ENCODE peak calls at places on chromosome 18, in four cellular contexts. J is WERI-Rb-1, U is heart right ventricle, M is AG10803. Y is an unnamed sample.

GRCh38 chr18:723541-723940 is 11.1 kb upstream of the ENOSF1 start:
- DNase-seq in J (no peak), U (no peak), M (no peak), Y (no peak)

GRCh38 chr18:56333846-56334245 is 304.5 kb downstream of the TXNL1 start:
- DNase-seq in J (no peak), U (no peak), M (no peak), Y (no peak)

GRCh38 chr18:27685807-27686412 is 491.0 kb downstream of the CDH2 start:
- DNase-seq in J (peak), U (no peak), M (peak), Y (peak)

GRCh38 chr18:12308386-12309100 is 502 bp downstream of the TUBB6 start:
- DNase-seq in J (peak), U (peak), M (peak), Y (peak)

GRCh38 chr18:29160123-29160522 is 983.2 kb upstream of the CDH2 start:
- DNase-seq in J (no peak), U (no peak), M (no peak), Y (no peak)

GRCh38 chr18:22551536-22552151 is 133.9 kb upstream of the CTAGE1 start:
- DNase-seq in J (no peak), U (no peak), M (peak), Y (peak)

GRCh38 chr18:5903386-5903785 is 8.1 kb upstream of the TMEM200C start:
- DNase-seq in J (no peak), U (no peak), M (no peak), Y (no peak)

GRCh38 chr18:54734059-54734458 is 94.2 kb upstream of the RAB27B start:
- DNase-seq in J (no peak), U (no peak), M (peak), Y (peak)

GRCh38 chr18:70366174-70366573 is 77.3 kb downstream of the SOCS6 start:
- DNase-seq in J (no peak), U (no peak), M (no peak), Y (no peak)

GRCh38 chr18:11276678-11277077 is 127.3 kb upstream of the PIEZO2 start:
- DNase-seq in J (no peak), U (no peak), M (no peak), Y (no peak)

GRCh38 chr18:48986851-48987761 is 36.3 kb upstream of the SMAD7 start:
- DNase-seq in J (no peak), U (no peak), M (no peak), Y (no peak)

GRCh38 chr18:8854550-8854949 is 149.2 kb downstream of the MTCL1 start:
- DNase-seq in J (no peak), U (no peak), M (no peak), Y (no peak)

DNA sequence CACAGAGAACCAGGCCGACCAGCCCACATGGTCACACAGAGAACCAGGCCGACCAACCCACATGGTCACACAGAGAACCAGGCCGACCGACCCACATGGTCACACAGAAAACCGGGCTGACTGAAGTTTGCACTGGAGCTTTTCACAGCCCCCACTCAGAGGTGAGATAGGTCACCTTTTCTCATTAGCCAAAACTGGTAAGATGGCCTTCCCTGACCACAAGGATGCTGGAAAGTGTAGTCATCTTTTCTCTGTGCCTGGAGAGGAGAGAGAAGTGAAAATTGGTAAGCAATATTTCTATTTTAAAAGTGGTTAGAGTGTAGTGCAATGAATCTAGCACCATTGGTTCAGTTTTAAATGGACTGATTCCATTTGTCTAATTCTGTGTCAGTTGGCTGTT is 247.1 kb downstream of the NEDD4L start:
- DNase-seq in J (no peak), U (no peak), M (no peak), Y (no peak)
- H3K4me3 ChIP-seq in J (no peak), U (no peak), M (no peak), Y (no peak)

DNA sequence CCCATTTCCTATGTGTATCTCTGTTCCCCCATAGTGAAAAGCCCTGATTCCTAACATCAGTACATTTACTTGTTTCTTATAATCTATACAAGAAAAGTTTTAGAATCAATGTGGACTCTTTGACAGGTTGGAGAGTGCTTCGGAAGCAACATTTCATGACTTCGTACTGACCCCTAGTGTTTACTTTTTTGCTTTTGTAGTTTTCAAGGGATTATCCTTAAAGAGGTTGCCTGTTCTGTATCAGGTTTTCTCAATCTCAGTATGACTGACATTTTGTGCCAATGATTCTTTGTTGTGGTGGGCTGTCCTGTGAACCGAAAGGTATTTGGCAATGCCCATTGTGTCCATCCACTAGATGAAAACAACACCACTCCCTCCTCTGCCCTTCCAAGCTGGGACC is 43.3 kb upstream of the SERPINB2 start:
- DNase-seq in J (no peak), U (no peak), M (peak), Y (peak)
- TF ChIP-seq CTCF in J (peak), U (peak), M (peak), Y (peak)

GRCh38 chr18:76803814-76804213 is 18.5 kb upstream of the ZNF236 start:
- DNase-seq in J (peak), U (peak), M (peak), Y (peak)

GRCh38 chr18:76806301-76806700 is 16.1 kb upstream of the ZNF236 start:
- DNase-seq in J (no peak), U (no peak), M (no peak), Y (no peak)

GRCh38 chr18:76805221-76805620 is 17.1 kb upstream of the ZNF236 start:
- DNase-seq in J (no peak), U (no peak), M (peak), Y (peak)

GRCh38 chr18:76803413-76803812 is 18.9 kb upstream of the ZNF236 start:
- DNase-seq in J (no peak), U (no peak), M (no peak), Y (no peak)

DNA sequence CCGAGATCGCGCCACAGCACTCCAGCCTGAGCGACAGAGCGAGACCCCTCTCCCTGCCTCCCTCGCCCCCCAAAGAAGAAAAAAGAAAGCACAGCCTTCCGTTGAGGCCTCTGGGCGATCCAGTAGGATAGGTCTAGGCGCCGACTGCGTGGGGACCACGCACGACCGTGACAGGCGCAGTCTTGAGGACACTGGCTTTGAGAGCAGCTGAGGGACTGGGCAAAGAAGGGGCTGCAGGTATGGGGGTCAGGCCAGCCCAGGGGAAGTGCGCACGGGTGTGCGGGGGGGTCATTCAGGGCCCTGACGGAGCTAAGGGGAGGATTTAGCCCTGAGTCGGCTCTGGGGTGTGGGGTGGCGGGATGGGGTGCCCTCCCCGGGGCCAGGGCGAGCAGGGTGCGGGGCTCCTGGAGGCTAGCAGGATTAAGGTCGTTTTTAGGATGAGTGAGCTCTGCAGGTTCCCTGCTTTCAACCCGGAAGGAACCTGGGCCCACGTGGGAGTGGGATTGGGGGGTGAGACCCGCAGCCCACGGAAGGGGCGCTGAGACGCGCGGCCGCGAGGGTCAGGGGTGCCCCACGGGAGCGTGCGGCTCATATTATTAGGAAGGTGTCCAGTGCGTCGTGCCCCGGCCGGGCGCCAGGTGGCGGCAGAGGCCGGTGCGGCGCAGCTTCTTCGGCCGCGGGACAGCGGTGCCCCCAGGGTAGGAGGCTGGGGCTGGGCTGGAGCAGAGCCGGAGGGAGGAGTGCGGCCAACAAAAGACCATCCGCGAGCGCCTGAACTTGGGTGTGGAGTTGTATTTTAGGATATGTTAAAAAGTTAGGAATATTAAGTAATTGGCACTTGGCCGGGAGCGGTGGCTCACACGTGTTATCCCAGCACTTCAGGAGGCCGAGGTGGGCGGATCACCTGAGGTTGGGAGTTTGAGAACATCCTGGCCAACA is 20.5 kb upstream of the ZNF236 start:
- DNase-seq in J (peak), U (peak), M (peak), Y (peak)
- H3K4me3 ChIP-seq in J (peak), U (peak), M (peak), Y (peak)

DNA sequence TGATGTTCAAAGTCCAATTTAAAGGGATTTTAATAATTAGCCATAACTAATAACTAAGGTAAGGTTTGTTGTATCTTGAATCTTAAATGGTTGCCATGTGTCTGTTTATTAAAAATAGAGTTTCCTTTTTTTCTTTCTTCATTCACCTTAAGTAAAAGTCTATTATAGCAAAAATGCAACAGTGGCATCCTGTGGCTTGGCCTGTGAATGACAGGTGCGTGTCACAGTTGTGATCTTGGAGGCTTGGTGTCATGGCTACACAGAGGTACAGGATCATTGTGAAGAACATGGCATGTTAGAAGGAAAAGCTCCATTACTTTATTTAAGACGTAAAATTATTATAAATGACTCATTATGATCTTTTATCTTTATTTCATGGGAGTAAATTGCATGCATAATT is 246.1 kb downstream of the BCL2 start:
- DNase-seq in J (no peak), U (no peak), M (no peak), Y (no peak)
- TF ChIP-seq CTCF in J (no peak), U (peak), M (no peak), Y (no peak)

Y was measured in choroid plexus epithelial cell.